ENCODE peak calls at places on chromosomes 1 and 21, in five cellular contexts. One of them, this sample, is unnamed.

GRCh38 chr1:222417264-222417663 is 130.6 kb downstream of the HHIPL2 start:
- DNase-seq in neural crest cell: no peak
- DNase-seq in mucosa of descending colon: no peak
- DNase-seq in NCI-H2029: no peak
- DNase-seq in fibroblast of villous mesenchyme: no peak
- DNase-seq in this sample: no peak

GRCh38 chr1:12324423-12324822 is 94.6 kb downstream of the VPS13D start:
- DNase-seq in neural crest cell: no peak
- DNase-seq in mucosa of descending colon: no peak
- DNase-seq in NCI-H2029: no peak
- DNase-seq in fibroblast of villous mesenchyme: no peak
- DNase-seq in this sample: no peak

GRCh38 chr1:234899041-234899787 is 229.4 kb downstream of the TOMM20 start:
- DNase-seq in neural crest cell: no peak
- DNase-seq in mucosa of descending colon: peak
- DNase-seq in NCI-H2029: peak
- DNase-seq in fibroblast of villous mesenchyme: peak
- DNase-seq in this sample: no peak

GRCh38 chr1:226988337-226988672 is 48.2 kb downstream of the COQ8A start:
- DNase-seq in neural crest cell: no peak
- DNase-seq in mucosa of descending colon: peak
- DNase-seq in NCI-H2029: peak
- DNase-seq in fibroblast of villous mesenchyme: no peak
- DNase-seq in this sample: no peak

GRCh38 chr1:153560241-153560640 is 5.4 kb downstream of the S100A2 start:
- DNase-seq in neural crest cell: no peak
- DNase-seq in mucosa of descending colon: no peak
- DNase-seq in NCI-H2029: no peak
- DNase-seq in fibroblast of villous mesenchyme: no peak
- DNase-seq in this sample: no peak

GRCh38 chr1:92792340-92792782 is 7.5 kb upstream of the EVI5 start:
- DNase-seq in neural crest cell: no peak
- DNase-seq in mucosa of descending colon: no peak
- DNase-seq in NCI-H2029: peak
- DNase-seq in fibroblast of villous mesenchyme: no peak
- DNase-seq in this sample: no peak

GRCh38 chr1:184866991-184867788 is 107.1 kb downstream of the NIBAN1 start:
- DNase-seq in neural crest cell: no peak
- DNase-seq in mucosa of descending colon: peak
- DNase-seq in NCI-H2029: no peak
- DNase-seq in fibroblast of villous mesenchyme: peak
- DNase-seq in this sample: peak

GRCh38 chr1:179025125-179025974 is at the start of gene FAM20B:
- DNase-seq in neural crest cell: peak
- DNase-seq in mucosa of descending colon: peak
- DNase-seq in NCI-H2029: peak
- DNase-seq in fibroblast of villous mesenchyme: peak
- DNase-seq in this sample: peak

GRCh38 chr1:21058035-21058793 is 118.5 kb downstream of the EIF4G3 start:
- DNase-seq in neural crest cell: no peak
- DNase-seq in mucosa of descending colon: peak
- DNase-seq in NCI-H2029: no peak
- DNase-seq in fibroblast of villous mesenchyme: peak
- DNase-seq in this sample: no peak

GRCh38 chr1:21294266-21295058 is 4.2 kb upstream of the ECE1 start:
- DNase-seq in neural crest cell: no peak
- DNase-seq in mucosa of descending colon: peak
- DNase-seq in NCI-H2029: no peak
- DNase-seq in fibroblast of villous mesenchyme: no peak
- DNase-seq in this sample: peak

GRCh38 chr1:171422489-171422888 is 62.8 kb upstream of the PRRC2C start:
- DNase-seq in neural crest cell: no peak
- DNase-seq in mucosa of descending colon: no peak
- DNase-seq in NCI-H2029: no peak
- DNase-seq in fibroblast of villous mesenchyme: no peak
- DNase-seq in this sample: no peak

GRCh38 chr1:167369933-167370332 is 148.4 kb downstream of the CD247 start:
- DNase-seq in neural crest cell: no peak
- DNase-seq in mucosa of descending colon: no peak
- DNase-seq in NCI-H2029: no peak
- DNase-seq in fibroblast of villous mesenchyme: no peak
- DNase-seq in this sample: no peak

GRCh38 chr1:41487729-41488598 is 3.5 kb upstream of the EDN2 start:
- DNase-seq in neural crest cell: no peak
- DNase-seq in mucosa of descending colon: no peak
- DNase-seq in NCI-H2029: no peak
- DNase-seq in fibroblast of villous mesenchyme: no peak
- DNase-seq in this sample: no peak

GRCh38 chr21:16551101-16551695 is 821.4 kb downstream of the USP25 start:
- DNase-seq in neural crest cell: no peak
- DNase-seq in mucosa of descending colon: no peak
- DNase-seq in NCI-H2029: no peak
- DNase-seq in fibroblast of villous mesenchyme: no peak
- DNase-seq in this sample: no peak

GRCh38 chr1:86701731-86702130 is 2.6 kb upstream of the SH3GLB1 start:
- DNase-seq in neural crest cell: no peak
- DNase-seq in mucosa of descending colon: no peak
- DNase-seq in NCI-H2029: no peak
- DNase-seq in fibroblast of villous mesenchyme: no peak
- DNase-seq in this sample: no peak

GRCh38 chr1:150017206-150017750 is 6.8 kb upstream of the OTUD7B start:
- DNase-seq in neural crest cell: no peak
- DNase-seq in mucosa of descending colon: peak
- DNase-seq in NCI-H2029: no peak
- DNase-seq in fibroblast of villous mesenchyme: no peak
- DNase-seq in this sample: no peak

GRCh38 chr21:23801292-23801691 is 1806.0 kb downstream of the MRPL39 start:
- DNase-seq in neural crest cell: no peak
- DNase-seq in mucosa of descending colon: no peak
- DNase-seq in NCI-H2029: no peak
- DNase-seq in fibroblast of villous mesenchyme: no peak
- DNase-seq in this sample: no peak

GRCh38 chr1:25676488-25676887 is 59.9 kb downstream of the MAN1C1 start:
- DNase-seq in neural crest cell: no peak
- DNase-seq in mucosa of descending colon: peak
- DNase-seq in NCI-H2029: peak
- DNase-seq in fibroblast of villous mesenchyme: no peak
- DNase-seq in this sample: no peak

GRCh38 chr21:26758083-26758861 is 86.9 kb downstream of the ADAMTS1 start:
- DNase-seq in neural crest cell: no peak
- DNase-seq in mucosa of descending colon: no peak
- DNase-seq in NCI-H2029: no peak
- DNase-seq in fibroblast of villous mesenchyme: no peak
- DNase-seq in this sample: no peak

GRCh38 chr1:209885403-209886218 is 52.4 kb upstream of the SYT14 start:
- DNase-seq in neural crest cell: no peak
- DNase-seq in mucosa of descending colon: no peak
- DNase-seq in NCI-H2029: no peak
- DNase-seq in fibroblast of villous mesenchyme: no peak
- DNase-seq in this sample: no peak

GRCh38 chr1:29320541-29320940 is 84.2 kb downstream of the PTPRU start:
- DNase-seq in neural crest cell: no peak
- DNase-seq in mucosa of descending colon: peak
- DNase-seq in NCI-H2029: no peak
- DNase-seq in fibroblast of villous mesenchyme: no peak
- DNase-seq in this sample: no peak

GRCh38 chr1:197184190-197184589 is 37.7 kb upstream of the ASPM start:
- DNase-seq in neural crest cell: no peak
- DNase-seq in mucosa of descending colon: no peak
- DNase-seq in NCI-H2029: no peak
- DNase-seq in fibroblast of villous mesenchyme: peak
- DNase-seq in this sample: no peak

GRCh38 chr1:19260211-19261138 is 8.9 kb downstream of the MRTO4 start:
- DNase-seq in neural crest cell: no peak
- DNase-seq in mucosa of descending colon: peak
- DNase-seq in NCI-H2029: peak
- DNase-seq in fibroblast of villous mesenchyme: peak
- DNase-seq in this sample: no peak

GRCh38 chr1:2602311-2602835 is 15.8 kb downstream of the PRXL2B start:
- DNase-seq in neural crest cell: no peak
- DNase-seq in mucosa of descending colon: no peak
- DNase-seq in NCI-H2029: no peak
- DNase-seq in fibroblast of villous mesenchyme: no peak
- DNase-seq in this sample: no peak

GRCh38 chr1:235024706-235025421 is 103.8 kb downstream of the TOMM20 start:
- DNase-seq in neural crest cell: no peak
- DNase-seq in mucosa of descending colon: no peak
- DNase-seq in NCI-H2029: no peak
- DNase-seq in fibroblast of villous mesenchyme: no peak
- DNase-seq in this sample: no peak

GRCh38 chr1:41608242-41608641 is 123.8 kb upstream of the EDN2 start:
- DNase-seq in neural crest cell: no peak
- DNase-seq in mucosa of descending colon: no peak
- DNase-seq in NCI-H2029: no peak
- DNase-seq in fibroblast of villous mesenchyme: peak
- DNase-seq in this sample: no peak

GRCh38 chr1:28812669-28813468 is 899 bp downstream of the OPRD1 start:
- DNase-seq in neural crest cell: peak
- DNase-seq in mucosa of descending colon: no peak
- DNase-seq in NCI-H2029: peak
- DNase-seq in fibroblast of villous mesenchyme: no peak
- DNase-seq in this sample: no peak

GRCh38 chr1:28602536-28603439 is 10.7 kb downstream of the RAB42 start:
- DNase-seq in neural crest cell: peak
- DNase-seq in mucosa of descending colon: peak
- DNase-seq in NCI-H2029: no peak
- DNase-seq in fibroblast of villous mesenchyme: peak
- DNase-seq in this sample: no peak

GRCh38 chr1:81733465-81733864 is 67.3 kb upstream of the ADGRL2 start:
- DNase-seq in neural crest cell: no peak
- DNase-seq in mucosa of descending colon: no peak
- DNase-seq in NCI-H2029: no peak
- DNase-seq in fibroblast of villous mesenchyme: no peak
- DNase-seq in this sample: no peak

GRCh38 chr21:40011371-40011770 is 144.1 kb downstream of the PCP4 start:
- DNase-seq in neural crest cell: no peak
- DNase-seq in mucosa of descending colon: no peak
- DNase-seq in NCI-H2029: peak
- DNase-seq in fibroblast of villous mesenchyme: no peak
- DNase-seq in this sample: no peak

GRCh38 chr1:1250828-1251284 is 4.3 kb upstream of the C1QTNF12 start:
- DNase-seq in neural crest cell: no peak
- DNase-seq in mucosa of descending colon: no peak
- DNase-seq in NCI-H2029: no peak
- DNase-seq in fibroblast of villous mesenchyme: no peak
- DNase-seq in this sample: peak

GRCh38 chr1:95854457-95854856 is 620.4 kb downstream of the RWDD3 start:
- DNase-seq in neural crest cell: no peak
- DNase-seq in mucosa of descending colon: no peak
- DNase-seq in NCI-H2029: no peak
- DNase-seq in fibroblast of villous mesenchyme: no peak
- DNase-seq in this sample: no peak

GRCh38 chr1:165543651-165544452 is at the start of gene LRRC52:
- DNase-seq in neural crest cell: no peak
- DNase-seq in mucosa of descending colon: no peak
- DNase-seq in NCI-H2029: peak
- DNase-seq in fibroblast of villous mesenchyme: no peak
- DNase-seq in this sample: no peak

GRCh38 chr1:194175251-194175650 is 988.8 kb upstream of the B3GALT2 start:
- DNase-seq in neural crest cell: no peak
- DNase-seq in mucosa of descending colon: no peak
- DNase-seq in NCI-H2029: no peak
- DNase-seq in fibroblast of villous mesenchyme: no peak
- DNase-seq in this sample: no peak

GRCh38 chr1:203273206-203273868 is 32.0 kb upstream of the BTG2 start:
- DNase-seq in neural crest cell: peak
- DNase-seq in mucosa of descending colon: peak
- DNase-seq in NCI-H2029: peak
- DNase-seq in fibroblast of villous mesenchyme: peak
- DNase-seq in this sample: peak

GRCh38 chr1:84844094-84844493 is 48.9 kb downstream of the LPAR3 start:
- DNase-seq in neural crest cell: no peak
- DNase-seq in mucosa of descending colon: no peak
- DNase-seq in NCI-H2029: no peak
- DNase-seq in fibroblast of villous mesenchyme: no peak
- DNase-seq in this sample: no peak

This sample was measured in CD8-positive, alpha-beta T cell.